ENCODE peak calls at places on chromosomes 5 and 9, in seven cellular contexts. One of them, this sample, is unnamed.

GRCh38 chr5:16178745-16179372 is 732 bp downstream of the MARCHF11 start:
- DNase-seq in choroid plexus epithelial cell: peak; percentile 73
- DNase-seq in GF-D8: no peak
- DNase-seq in iris pigment epithelial cell: peak; percentile 60
- DNase-seq in activated T-helper 9 cell treated with anti-CD3 and anti-CD28 coated beads, Interleukin-2, amount 50 U/mL, for 16 hours: no peak
- DNase-seq in fibroblast of mammary gland: peak; percentile 50
- DNase-seq in T-helper 1 cell: no peak
- DNase-seq in this sample: peak; percentile 84

GRCh38 chr5:154366353-154366752 is 79.4 kb upstream of the SAP30L start:
- DNase-seq in T-helper 1 cell: no peak
- DNase-seq in iris pigment epithelial cell: peak; percentile 56
- DNase-seq in choroid plexus epithelial cell: peak; percentile 53
- DNase-seq in GF-D8: no peak
- DNase-seq in fibroblast of mammary gland: peak; percentile 44
- DNase-seq in activated T-helper 9 cell treated with anti-CD3 and anti-CD28 coated beads, Interleukin-2, amount 50 U/mL, for 16 hours: no peak
- DNase-seq in this sample: no peak

GRCh38 chr5:74067748-74068541 is 441.9 kb downstream of the ARHGEF28 start:
- DNase-seq in iris pigment epithelial cell: no peak
- DNase-seq in GF-D8: no peak
- DNase-seq in fibroblast of mammary gland: peak; percentile 8
- DNase-seq in choroid plexus epithelial cell: no peak
- DNase-seq in activated T-helper 9 cell treated with anti-CD3 and anti-CD28 coated beads, Interleukin-2, amount 50 U/mL, for 16 hours: no peak
- DNase-seq in T-helper 1 cell: no peak
- DNase-seq in this sample: no peak

GRCh38 chr5:174271316-174271715 is 225.8 kb downstream of the NSG2 start:
- DNase-seq in T-helper 1 cell: no peak
- DNase-seq in activated T-helper 9 cell treated with anti-CD3 and anti-CD28 coated beads, Interleukin-2, amount 50 U/mL, for 16 hours: no peak
- DNase-seq in choroid plexus epithelial cell: no peak
- DNase-seq in fibroblast of mammary gland: no peak
- DNase-seq in iris pigment epithelial cell: no peak
- DNase-seq in GF-D8: no peak
- DNase-seq in this sample: no peak

GRCh38 chr5:169656125-169656990 is 19.3 kb downstream of the DOCK2 start:
- DNase-seq in GF-D8: no peak
- DNase-seq in fibroblast of mammary gland: peak; percentile 78
- DNase-seq in choroid plexus epithelial cell: peak; percentile 51
- DNase-seq in activated T-helper 9 cell treated with anti-CD3 and anti-CD28 coated beads, Interleukin-2, amount 50 U/mL, for 16 hours: no peak
- DNase-seq in T-helper 1 cell: no peak
- DNase-seq in iris pigment epithelial cell: peak; percentile 71
- DNase-seq in this sample: no peak

GRCh38 chr5:174516741-174517140 is 207.6 kb upstream of the MSX2 start:
- DNase-seq in iris pigment epithelial cell: no peak
- DNase-seq in choroid plexus epithelial cell: no peak
- DNase-seq in activated T-helper 9 cell treated with anti-CD3 and anti-CD28 coated beads, Interleukin-2, amount 50 U/mL, for 16 hours: no peak
- DNase-seq in T-helper 1 cell: no peak
- DNase-seq in GF-D8: no peak
- DNase-seq in fibroblast of mammary gland: no peak
- DNase-seq in this sample: no peak

GRCh38 chr5:55657443-55657842 is 54.7 kb downstream of the SLC38A9 start:
- DNase-seq in fibroblast of mammary gland: no peak
- DNase-seq in iris pigment epithelial cell: no peak
- DNase-seq in GF-D8: no peak
- DNase-seq in T-helper 1 cell: no peak
- DNase-seq in activated T-helper 9 cell treated with anti-CD3 and anti-CD28 coated beads, Interleukin-2, amount 50 U/mL, for 16 hours: no peak
- DNase-seq in choroid plexus epithelial cell: no peak
- DNase-seq in this sample: no peak

GRCh38 chr5:39716532-39716971 is 291.8 kb upstream of the DAB2 start:
- DNase-seq in activated T-helper 9 cell treated with anti-CD3 and anti-CD28 coated beads, Interleukin-2, amount 50 U/mL, for 16 hours: no peak
- DNase-seq in T-helper 1 cell: peak; percentile 10
- DNase-seq in choroid plexus epithelial cell: peak; percentile 84
- DNase-seq in GF-D8: no peak
- DNase-seq in fibroblast of mammary gland: peak; percentile 68
- DNase-seq in iris pigment epithelial cell: peak; percentile 77
- DNase-seq in this sample: peak; percentile 24

GRCh38 chr9:123473226-123473625 is 117.2 kb downstream of the CRB2 start:
- DNase-seq in activated T-helper 9 cell treated with anti-CD3 and anti-CD28 coated beads, Interleukin-2, amount 50 U/mL, for 16 hours: no peak
- DNase-seq in T-helper 1 cell: no peak
- DNase-seq in GF-D8: no peak
- DNase-seq in fibroblast of mammary gland: no peak
- DNase-seq in iris pigment epithelial cell: no peak
- DNase-seq in choroid plexus epithelial cell: peak; percentile 5
- DNase-seq in this sample: peak; percentile 26

GRCh38 chr5:134594797-134595457 is 37.7 kb downstream of the SAR1B start:
- DNase-seq in fibroblast of mammary gland: no peak
- DNase-seq in iris pigment epithelial cell: no peak
- DNase-seq in activated T-helper 9 cell treated with anti-CD3 and anti-CD28 coated beads, Interleukin-2, amount 50 U/mL, for 16 hours: no peak
- DNase-seq in GF-D8: no peak
- DNase-seq in choroid plexus epithelial cell: no peak
- DNase-seq in T-helper 1 cell: no peak
- DNase-seq in this sample: no peak

GRCh38 chr5:163473613-163474243 is 13.3 kb downstream of the HMMR start:
- DNase-seq in GF-D8: no peak
- DNase-seq in iris pigment epithelial cell: no peak
- DNase-seq in fibroblast of mammary gland: peak; percentile 37
- DNase-seq in T-helper 1 cell: no peak
- DNase-seq in choroid plexus epithelial cell: no peak
- DNase-seq in activated T-helper 9 cell treated with anti-CD3 and anti-CD28 coated beads, Interleukin-2, amount 50 U/mL, for 16 hours: no peak
- DNase-seq in this sample: no peak

GRCh38 chr9:111731916-111732315 is 62.8 kb downstream of the SHOC1 start:
- DNase-seq in choroid plexus epithelial cell: peak; percentile 48
- DNase-seq in iris pigment epithelial cell: peak; percentile 75
- DNase-seq in fibroblast of mammary gland: peak; percentile 59
- DNase-seq in GF-D8: no peak
- DNase-seq in T-helper 1 cell: no peak
- DNase-seq in activated T-helper 9 cell treated with anti-CD3 and anti-CD28 coated beads, Interleukin-2, amount 50 U/mL, for 16 hours: no peak
- DNase-seq in this sample: no peak

GRCh38 chr9:133234577-133235322 is 25.7 kb upstream of the OBP2B start:
- DNase-seq in iris pigment epithelial cell: no peak
- DNase-seq in choroid plexus epithelial cell: no peak
- DNase-seq in activated T-helper 9 cell treated with anti-CD3 and anti-CD28 coated beads, Interleukin-2, amount 50 U/mL, for 16 hours: no peak
- DNase-seq in GF-D8: no peak
- DNase-seq in fibroblast of mammary gland: no peak
- DNase-seq in T-helper 1 cell: no peak
- DNase-seq in this sample: no peak

GRCh38 chr9:134678206-134678605 is 36.6 kb downstream of the COL5A1 start:
- DNase-seq in GF-D8: no peak
- DNase-seq in iris pigment epithelial cell: no peak
- DNase-seq in T-helper 1 cell: no peak
- DNase-seq in activated T-helper 9 cell treated with anti-CD3 and anti-CD28 coated beads, Interleukin-2, amount 50 U/mL, for 16 hours: no peak
- DNase-seq in choroid plexus epithelial cell: no peak
- DNase-seq in fibroblast of mammary gland: no peak
- DNase-seq in this sample: no peak

GRCh38 chr5:74326571-74327338 is 313.8 kb downstream of the ENC1 start:
- DNase-seq in T-helper 1 cell: peak; percentile 6
- DNase-seq in activated T-helper 9 cell treated with anti-CD3 and anti-CD28 coated beads, Interleukin-2, amount 50 U/mL, for 16 hours: peak; percentile 14
- DNase-seq in fibroblast of mammary gland: peak; percentile 89
- DNase-seq in choroid plexus epithelial cell: peak; percentile 99
- DNase-seq in iris pigment epithelial cell: peak; percentile 98
- DNase-seq in GF-D8: no peak
- DNase-seq in this sample: no peak

GRCh38 chr5:154221371-154221896 is 30.9 kb downstream of the GALNT10 start:
- DNase-seq in T-helper 1 cell: peak; percentile 30
- DNase-seq in fibroblast of mammary gland: peak; percentile 84
- DNase-seq in GF-D8: peak; percentile 39
- DNase-seq in iris pigment epithelial cell: peak; percentile 95
- DNase-seq in activated T-helper 9 cell treated with anti-CD3 and anti-CD28 coated beads, Interleukin-2, amount 50 U/mL, for 16 hours: peak; percentile 14
- DNase-seq in choroid plexus epithelial cell: peak; percentile 91
- DNase-seq in this sample: no peak

GRCh38 chr9:86944974-86945867 is 2.1 kb downstream of the GAS1 start:
- DNase-seq in fibroblast of mammary gland: no peak
- DNase-seq in choroid plexus epithelial cell: peak; percentile 44
- DNase-seq in GF-D8: no peak
- DNase-seq in T-helper 1 cell: no peak
- DNase-seq in activated T-helper 9 cell treated with anti-CD3 and anti-CD28 coated beads, Interleukin-2, amount 50 U/mL, for 16 hours: no peak
- DNase-seq in iris pigment epithelial cell: peak; percentile 40
- DNase-seq in this sample: peak; percentile 30

GRCh38 chr5:177594071-177594470 is 2.1 kb downstream of the TMED9 start:
- DNase-seq in iris pigment epithelial cell: no peak
- DNase-seq in activated T-helper 9 cell treated with anti-CD3 and anti-CD28 coated beads, Interleukin-2, amount 50 U/mL, for 16 hours: no peak
- DNase-seq in GF-D8: no peak
- DNase-seq in T-helper 1 cell: no peak
- DNase-seq in fibroblast of mammary gland: no peak
- DNase-seq in choroid plexus epithelial cell: no peak
- DNase-seq in this sample: no peak

GRCh38 chr5:140219068-140219971 is 44.3 kb downstream of the CYSTM1 start:
- DNase-seq in GF-D8: no peak
- DNase-seq in choroid plexus epithelial cell: peak; percentile 34
- DNase-seq in activated T-helper 9 cell treated with anti-CD3 and anti-CD28 coated beads, Interleukin-2, amount 50 U/mL, for 16 hours: no peak
- DNase-seq in iris pigment epithelial cell: no peak
- DNase-seq in fibroblast of mammary gland: peak; percentile 41
- DNase-seq in T-helper 1 cell: no peak
- DNase-seq in this sample: peak; percentile 67